ENCODE peak calls at places on chromosome 11, in ten cellular contexts. L, P, Y, O, I, A, G, D, X and N are unnamed samples.

GRCh38 chr11:81039916-81040530 is 1599.2 kb upstream of the TENM4 start:
- DNase-seq in Y (no peak), A (peak; percentile 24), O (no peak), X (no peak), I (no peak), G (no peak), D (no peak), P (no peak), L (no peak), N (no peak)

GRCh38 chr11:105912666-105913065 is 109.4 kb downstream of the MSANTD4 start:
- DNase-seq in Y (no peak), L (no peak), A (no peak), G (no peak), D (no peak), O (no peak), X (no peak), P (no peak), I (no peak), N (no peak)

GRCh38 chr11:93875637-93876036 is 25.2 kb upstream of the VSTM5 start:
- DNase-seq in L (no peak), A (no peak), I (no peak), X (no peak), Y (no peak), G (no peak), P (no peak), O (no peak), D (no peak), N (no peak)

GRCh38 chr11:64799925-64800632 is 2.9 kb downstream of the MAP4K2 start:
- DNase-seq in I (no peak), D (no peak), P (no peak), O (no peak), L (no peak), Y (no peak), A (no peak), G (no peak), X (no peak), N (no peak)

GRCh38 chr11:70501026-70501901 is 102.9 kb downstream of the CTTN start:
- DNase-seq in I (peak; percentile 55), L (no peak), G (no peak), O (no peak), P (no peak), X (peak; percentile 2), A (no peak), Y (no peak), D (no peak), N (no peak)

GRCh38 chr11:44886765-44887164 is 63.9 kb downstream of the TP53I11 start:
- DNase-seq in A (no peak), X (peak; percentile 59), P (no peak), G (peak; percentile 84), L (no peak), D (peak; percentile 34), O (no peak), Y (peak; percentile 52), I (no peak), N (peak; percentile 22)

GRCh38 chr11:43547900-43548381 is 132.6 kb upstream of the HSD17B12 start:
- DNase-seq in L (no peak), D (no peak), O (no peak), G (no peak), I (no peak), X (peak; percentile 36), Y (no peak), A (no peak), P (no peak), N (peak; percentile 5)

GRCh38 chr11:115558635-115559034 is 54.4 kb upstream of the CADM1 start:
- DNase-seq in A (no peak), D (no peak), O (no peak), G (no peak), X (no peak), I (no peak), Y (no peak), L (no peak), P (no peak), N (no peak)

GRCh38 chr11:118691926-118692830 is 12.7 kb upstream of the TREH start:
- DNase-seq in X (peak; percentile 31), I (peak; percentile 56), P (no peak), L (no peak), A (no peak), G (peak; percentile 59), O (no peak), Y (no peak), D (no peak), N (peak; percentile 56)

GRCh38 chr11:111601979-111602864 is at the start of gene SIK2:
- DNase-seq in Y (peak; percentile 91), D (peak; percentile 89), X (peak; percentile 98), I (peak; percentile 98), P (peak; percentile 87), O (peak; percentile 97), A (peak; percentile 90), L (peak; percentile 94), G (peak; percentile 94), N (peak; percentile 96)

GRCh38 chr11:76686261-76687079 is 15.9 kb upstream of the LRRC32 start:
- DNase-seq in P (no peak), L (no peak), D (no peak), Y (no peak), O (no peak), G (no peak), I (no peak), X (no peak), A (no peak), N (no peak)

GRCh38 chr11:133934096-133934495 is 22.7 kb downstream of the IGSF9B start:
- DNase-seq in I (no peak), G (no peak), Y (no peak), L (no peak), X (no peak), A (no peak), P (no peak), O (no peak), D (no peak), N (no peak)

GRCh38 chr11:9758676-9759518 is 95.0 kb downstream of the SWAP70 start:
- DNase-seq in A (peak; percentile 83), X (peak; percentile 87), P (peak; percentile 24), I (peak; percentile 87), D (no peak), L (peak; percentile 64), G (peak; percentile 72), O (peak; percentile 93), Y (no peak), N (peak; percentile 87)
- TF ChIP-seq CTCF in A (no peak), X (no peak), P (no peak), I (no peak), D (no peak), L (no peak), G (peak; percentile 22), O (no peak), Y (peak; percentile 34), N (peak; percentile 39)

GRCh38 chr11:67437082-67437821 is at the start of gene PTPRCAP:
- DNase-seq in O (no peak), G (no peak), D (no peak), P (no peak), X (no peak), A (no peak), Y (no peak), I (no peak), L (no peak), N (no peak)

GRCh38 chr11:67436459-67437081 is 912 bp downstream of the PTPRCAP start:
- DNase-seq in G (peak; percentile 12), X (peak; percentile 14), L (no peak), P (no peak), O (peak; percentile 79), A (no peak), I (no peak), D (no peak), Y (no peak), N (no peak)

GRCh38 chr11:67434395-67434881 is 3.0 kb downstream of the PTPRCAP start:
- DNase-seq in L (no peak), X (no peak), A (no peak), I (no peak), Y (no peak), G (no peak), O (no peak), P (no peak), D (no peak), N (no peak)

GRCh38 chr11:67435031-67435726 is 2.3 kb downstream of the PTPRCAP start:
- DNase-seq in P (no peak), O (no peak), L (no peak), X (no peak), A (no peak), G (no peak), Y (no peak), I (no peak), D (no peak), N (no peak)

GRCh38 chr11:67435727-67436458 is 1.6 kb downstream of the PTPRCAP start:
- DNase-seq in A (no peak), X (no peak), O (peak; percentile 66), L (no peak), D (no peak), Y (no peak), P (no peak), G (no peak), I (no peak), N (no peak)
- H3K4me3 ChIP-seq in A (peak overlapping the region; percentile 13), X (no peak overlapping the region), O (no peak overlapping the region), L (no peak overlapping the region), D (no peak overlapping the region), Y (no peak overlapping the region), P (no peak overlapping the region), G (no peak overlapping the region), I (peak overlapping the region; percentile 40), N (no peak overlapping the region)

DNA sequence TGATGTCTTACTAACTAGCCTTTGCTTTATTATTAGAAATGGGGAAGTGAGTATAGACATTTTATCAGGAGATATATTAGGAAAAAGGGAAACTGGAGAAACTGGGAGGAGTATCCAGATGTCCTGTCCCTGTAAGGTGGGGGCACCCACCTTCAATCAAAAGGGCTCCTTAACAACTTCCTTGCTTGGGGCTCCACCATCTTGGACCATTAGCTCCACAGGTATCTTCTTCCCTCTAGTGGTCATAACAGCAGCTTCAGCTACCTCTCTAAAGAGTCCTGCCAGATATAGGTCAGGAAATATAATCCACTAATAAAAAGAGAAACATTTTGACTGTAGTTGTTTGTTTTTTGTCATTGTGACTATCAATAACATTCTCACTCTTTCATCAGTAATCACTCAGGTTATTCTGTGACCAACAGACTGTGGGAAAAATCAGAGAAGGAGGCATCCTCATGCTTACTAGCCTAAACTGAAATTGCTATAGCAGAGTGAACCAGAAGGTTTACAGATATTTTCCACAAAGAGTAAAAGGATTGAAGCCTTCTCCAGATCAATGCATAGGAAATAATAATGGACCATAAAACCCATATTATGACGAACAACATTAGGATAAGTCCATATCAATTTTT is 10.4 kb downstream of the OR51B4 start:
- DNase-seq in I (no peak), O (no peak), L (no peak), P (peak; percentile 35), X (peak; percentile 62), A (no peak), G (peak; percentile 32), Y (no peak), D (peak; percentile 6), N (peak; percentile 58)
- TF ChIP-seq CTCF in I (peak; percentile 24), O (peak; percentile 6), L (no peak), P (peak; percentile 79), X (peak; percentile 81), A (no peak), G (peak; percentile 69), Y (peak; percentile 73), D (peak; percentile 70), N (peak; percentile 81)

DNA sequence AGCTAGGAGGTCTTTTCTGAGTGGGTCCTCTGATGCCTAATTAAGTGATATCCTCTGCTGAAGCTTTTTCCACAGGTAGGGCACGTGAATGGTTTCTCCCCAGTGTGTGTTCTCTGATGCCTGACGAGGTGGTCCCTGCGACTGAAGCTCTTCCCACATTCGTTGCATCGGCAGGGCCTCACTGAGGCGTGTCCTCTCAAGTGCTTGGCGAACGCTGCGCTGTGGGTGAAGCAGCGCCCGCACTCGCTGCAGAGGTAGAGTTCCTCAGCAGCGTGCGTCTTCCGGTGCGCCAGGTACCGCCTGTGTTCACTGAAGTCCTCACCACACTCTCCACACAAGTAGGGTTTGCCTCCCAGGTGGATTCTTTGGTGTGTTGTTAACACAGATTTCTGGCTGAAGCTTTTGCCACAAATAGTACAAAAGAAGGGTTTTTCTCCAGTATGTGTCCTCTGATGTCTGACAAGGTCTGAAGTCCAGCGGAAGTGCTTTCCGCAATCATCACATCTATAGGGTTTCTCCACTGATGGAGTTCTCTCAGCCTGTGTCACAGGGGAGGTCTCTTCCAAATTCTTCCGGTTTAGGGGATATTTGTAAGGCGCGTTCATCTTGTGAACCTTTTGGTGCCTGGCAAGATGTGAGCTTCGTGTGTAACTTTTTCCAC is 15.3 kb downstream of the ZNF202 start:
- DNase-seq in O (no peak), I (no peak), D (no peak), G (no peak), L (no peak), A (no peak), P (no peak), X (no peak), Y (no peak), N (no peak)
- H3K4me3 ChIP-seq in O (no peak overlapping the region), I (no peak overlapping the region), D (no peak overlapping the region), G (no peak overlapping the region), L (no peak overlapping the region), A (no peak overlapping the region), P (no peak overlapping the region), X (no peak overlapping the region), Y (no peak overlapping the region), N (no peak overlapping the region)